ENCODE peak calls at places on chromosomes 3 and 15, in seven cellular contexts. O is fibroblast of pulmonary artery; V is activated B cell treated with CpG ODN at 0.5 μM for 24 hours; L is EH; X is stimulated activated CD4-positive, alpha-beta T cell treated with anti-CD3 and anti-CD28 coated beads, Interleukin-12 subunit alpha, Interleukin-12 subunit beta, amount 100 ng/mL, for 48 hours; Q is NCI-H226; D is activated T-cell treated with anti-CD3 and anti-CD28 coated beads for 1 hour. F is an unnamed sample.

GRCh38 chr3:161854232-161854771 is 357.7 kb downstream of the OTOL1 start:
- DNase-seq in O (peak; percentile 85), V (no peak), L (peak; percentile 77), X (no peak), Q (peak; percentile 70), D (no peak), F (peak; percentile 87)

GRCh38 chr3:117793684-117794304 is 1084.2 kb downstream of the TUSC7 start:
- DNase-seq in O (no peak), V (no peak), L (no peak), X (no peak), Q (no peak), D (no peak), F (peak; percentile 21)

GRCh38 chr15:64571857-64572291 is 111.5 kb downstream of the ZNF609 start:
- DNase-seq in O (no peak), V (no peak), L (no peak), X (no peak), Q (peak; percentile 20), D (no peak), F (no peak)

GRCh38 chr3:131701153-131701791 is 198.5 kb upstream of the MRPL3 start:
- DNase-seq in O (no peak), V (no peak), L (peak; percentile 35), X (no peak), Q (no peak), D (no peak), F (no peak)

GRCh38 chr3:194673761-194674160 is 1.8 kb upstream of the LSG1 start:
- DNase-seq in O (no peak), V (no peak), L (no peak), X (no peak), Q (no peak), D (no peak), F (no peak)

GRCh38 chr3:41915353-41915752 is 46.5 kb downstream of the ULK4 start:
- DNase-seq in O (no peak), V (no peak), L (no peak), X (no peak), Q (no peak), D (no peak), F (no peak)

GRCh38 chr3:43073116-43073835 is 32.6 kb downstream of the POMGNT2 start:
- DNase-seq in O (no peak), V (no peak), L (no peak), X (no peak), Q (no peak), D (no peak), F (no peak)

GRCh38 chr3:195909294-195909644 is 918 bp upstream of the TNK2 start:
- DNase-seq in O (no peak), V (no peak), L (peak; percentile 36), X (no peak), Q (no peak), D (no peak), F (no peak)

GRCh38 chr15:51970132-51970817 is 1.3 kb downstream of the LEO1 start:
- DNase-seq in O (no peak), V (no peak), L (peak; percentile 14), X (no peak), Q (no peak), D (no peak), F (no peak)

GRCh38 chr3:30578479-30578878 is 27.9 kb upstream of the TGFBR2 start:
- DNase-seq in O (peak; percentile 86), V (no peak), L (peak; percentile 95), X (no peak), Q (peak; percentile 42), D (no peak), F (peak; percentile 97)

GRCh38 chr3:50245251-50245745 is 9.3 kb downstream of the GNAI2 start:
- DNase-seq in O (no peak), V (no peak), L (no peak), X (no peak), Q (peak; percentile 64), D (no peak), F (no peak)

GRCh38 chr15:31306426-31307269 is 20.0 kb upstream of the KLF13 start:
- DNase-seq in O (no peak), V (no peak), L (no peak), X (no peak), Q (no peak), D (no peak), F (peak; percentile 10)

GRCh38 chr3:18712713-18713575 is 287.8 kb upstream of the SATB1 start:
- DNase-seq in O (no peak), V (no peak), L (no peak), X (peak; percentile 25), Q (no peak), D (no peak), F (no peak)

GRCh38 chr3:126468028-126468891 is 7.4 kb downstream of the ZXDC start:
- DNase-seq in O (peak; percentile 26), V (no peak), L (peak; percentile 45), X (no peak), Q (no peak), D (no peak), F (no peak)

GRCh38 chr3:138114431-138114918 is 933 bp downstream of the DZIP1L start:
- DNase-seq in O (peak; percentile 24), V (no peak), L (peak; percentile 57), X (no peak), Q (peak; percentile 67), D (no peak), F (peak; percentile 29)

GRCh38 chr3:185439745-185440466 is 58.9 kb downstream of the TMEM41A start:
- DNase-seq in O (no peak), V (no peak), L (no peak), X (no peak), Q (no peak), D (no peak), F (no peak)

GRCh38 chr3:16477501-16477900 is 36.0 kb downstream of the RFTN1 start:
- DNase-seq in O (peak; percentile 25), V (no peak), L (peak; percentile 16), X (no peak), Q (no peak), D (no peak), F (peak; percentile 76)